ENCODE peak calls at places on chromosomes 2 and 18, in five cellular contexts. C is Daoy; V is naive thymus-derived CD4-positive, alpha-beta T cell; Q is occipital lobe; Y is spleen. M is an unnamed sample.

GRCh38 chr2:230230087-230230486 is 4.6 kb downstream of the SP140 start:
- DNase-seq in C (peak; percentile 81), V (no peak), Q (no peak), Y (no peak), M (no peak)

GRCh38 chr2:165895974-165896373 is 57.6 kb downstream of the TTC21B start:
- DNase-seq in C (no peak), V (no peak), Q (no peak), Y (no peak), M (no peak)

GRCh38 chr18:63207154-63207790 is 112.3 kb downstream of the BCL2 start:
- DNase-seq in C (no peak), V (no peak), Q (no peak), Y (no peak), M (no peak)

GRCh38 chr2:26971911-26972786 is 1.7 kb downstream of the MAPRE3 start:
- DNase-seq in C (no peak), V (no peak), Q (no peak), Y (no peak), M (no peak)

GRCh38 chr18:8701546-8702118 is 3.7 kb upstream of the MTCL1 start:
- DNase-seq in C (peak; percentile 57), V (no peak), Q (peak; percentile 25), Y (no peak), M (no peak)

GRCh38 chr2:11784747-11785610 is 38.5 kb downstream of the LPIN1 start:
- DNase-seq in C (peak; percentile 63), V (peak; percentile 41), Q (peak; percentile 58), Y (peak; percentile 83), M (peak; percentile 77)

GRCh38 chr2:100009743-100010142 is 132.6 kb downstream of the AFF3 start:
- DNase-seq in C (no peak), V (no peak), Q (no peak), Y (no peak), M (no peak)

GRCh38 chr2:150219861-150220260 is 267.6 kb downstream of the RND3 start:
- DNase-seq in C (no peak), V (no peak), Q (no peak), Y (no peak), M (no peak)

M was measured in cardiac septum.